ENCODE peak calls at places on chromosomes 4 and X, in seven cellular contexts. Y is stimulated activated naive CD8-positive, alpha-beta T cell treated with anti-CD3 and anti-CD28 coated beads, Interleukin-15, Interleukin-2, amounts not matched to agents 100 U/mL and 50 U/mL, for 24 hours; O is PC-3; A is body of pancreas; H is mucosa of descending colon; Q is left cardiac atrium; K is activated T-cell treated with anti-CD3 and anti-CD28 coated beads, Interleukin-2, amount 50 U/mL, for 72 hours. F is an unnamed sample.

GRCh38 chr4:26765515-26765914 is 95.1 kb upstream of the STIM2 start:
- ATAC-seq in Y (peak), O (no peak), A (no peak), H (peak), Q (no peak), K (peak), F (peak)

GRCh38 chrX:41085883-41086626 is 810 bp downstream of the USP9X start:
- ATAC-seq in Y (peak), O (peak), A (no peak), H (peak), Q (peak), K (peak), F (no peak)

GRCh38 chrX:149504226-149504914 is 736 bp downstream of the IDS start:
- ATAC-seq in Y (peak), O (no peak), A (no peak), H (peak), Q (peak), K (peak), F (peak)

GRCh38 chr4:159240690-159241089 is 137.8 kb downstream of the RAPGEF2 start:
- ATAC-seq in Y (no peak), O (no peak), A (no peak), H (no peak), Q (peak), K (no peak), F (no peak)

GRCh38 chr4:31051565-31051964 is 331.4 kb downstream of the PCDH7 start:
- ATAC-seq in Y (no peak), O (no peak), A (no peak), H (no peak), Q (no peak), K (no peak), F (no peak)

GRCh38 chr4:15918484-15919129 is 19.9 kb downstream of the FGFBP1 start:
- ATAC-seq in Y (no peak), O (no peak), A (peak), H (peak), Q (peak), K (no peak), F (no peak)

GRCh38 chr4:139887962-139888735 is 222.5 kb downstream of the MGST2 start:
- ATAC-seq in Y (no peak), O (no peak), A (no peak), H (no peak), Q (no peak), K (no peak), F (no peak)

GRCh38 chr4:69124941-69125340 is 28.7 kb downstream of the UGT2B7 start:
- ATAC-seq in Y (no peak), O (peak), A (no peak), H (no peak), Q (no peak), K (no peak), F (no peak)

GRCh38 chr4:113050837-113051236 is 1.4 kb downstream of the ANK2 start:
- ATAC-seq in Y (no peak), O (no peak), A (no peak), H (no peak), Q (no peak), K (no peak), F (no peak)

GRCh38 chrX:96703379-96703778 is 18.7 kb downstream of the DIAPH2 start:
- ATAC-seq in Y (no peak), O (no peak), A (no peak), H (no peak), Q (no peak), K (no peak), F (no peak)

GRCh38 chrX:130952266-130953043 is 49.4 kb upstream of the ENOX2 start:
- ATAC-seq in Y (no peak), O (no peak), A (no peak), H (no peak), Q (no peak), K (no peak), F (no peak)

GRCh38 chr4:100198061-100198460 is 7.8 kb upstream of the DDIT4L start:
- ATAC-seq in Y (no peak), O (no peak), A (no peak), H (no peak), Q (no peak), K (no peak), F (no peak)

GRCh38 chrX:9476810-9477575 is 12.1 kb downstream of the TBL1X start:
- ATAC-seq in Y (no peak), O (no peak), A (no peak), H (no peak), Q (no peak), K (no peak), F (no peak)

GRCh38 chrX:101276238-101276637 is 14.9 kb downstream of the TAF7L start:
- ATAC-seq in Y (no peak), O (no peak), A (no peak), H (no peak), Q (no peak), K (no peak), F (no peak)

GRCh38 chr4:101104264-101105052 is 242.9 kb downstream of the PPP3CA start:
- ATAC-seq in Y (peak), O (no peak), A (no peak), H (peak), Q (no peak), K (peak), F (peak)

GRCh38 chr4:48585401-48585800 is 95.3 kb downstream of the ZAR1 start:
- ATAC-seq in Y (no peak), O (no peak), A (no peak), H (no peak), Q (no peak), K (no peak), F (no peak)

GRCh38 chrX:104372547-104372946 is 117.8 kb upstream of the ESX1 start:
- ATAC-seq in Y (no peak), O (no peak), A (no peak), H (no peak), Q (no peak), K (no peak), F (no peak)

F was measured in activated CD4-positive, CD25-positive, alpha-beta regulatory T cell treated with anti-CD3 and anti-CD28 coated beads, Interleukin-2, amount 50 U/mL, for 24 hours.